ENCODE peak calls at places on chromosomes 3 and 15, in four cellular contexts. One of them, this sample, is unnamed.

GRCh38 chr3:27165348-27165747 is 203.8 kb downstream of the NEK10 start:
- DNase-seq in ovary: no peak
- DNase-seq in colonic mucosa: no peak
- DNase-seq in heart left ventricle: no peak
- DNase-seq in this sample: peak

GRCh38 chr3:194276768-194277546 is 74.2 kb downstream of the CPN2 start:
- DNase-seq in ovary: peak
- DNase-seq in colonic mucosa: peak
- DNase-seq in heart left ventricle: peak
- DNase-seq in this sample: peak

GRCh38 chr15:100383302-100384107 is 41.7 kb upstream of the ADAMTS17 start:
- DNase-seq in heart left ventricle: no peak
- DNase-seq in colonic mucosa: peak
- DNase-seq in ovary: peak
- DNase-seq in this sample: no peak

GRCh38 chr3:126125781-126126251 is 41.9 kb upstream of the SLC41A3 start:
- DNase-seq in colonic mucosa: peak
- DNase-seq in ovary: peak
- DNase-seq in heart left ventricle: no peak
- DNase-seq in this sample: no peak

GRCh38 chr3:122085666-122086065 is 30.5 kb downstream of the CD86 start:
- DNase-seq in colonic mucosa: no peak
- DNase-seq in heart left ventricle: no peak
- DNase-seq in ovary: no peak
- DNase-seq in this sample: peak

GRCh38 chr3:15606434-15606891 is 4.9 kb downstream of the BTD start:
- DNase-seq in ovary: no peak
- DNase-seq in heart left ventricle: no peak
- DNase-seq in colonic mucosa: peak
- DNase-seq in this sample: peak

GRCh38 chr3:37537914-37538691 is 323.6 kb upstream of the CTDSPL start:
- DNase-seq in ovary: peak
- DNase-seq in colonic mucosa: no peak
- DNase-seq in heart left ventricle: no peak
- DNase-seq in this sample: no peak

GRCh38 chr3:42823351-42823750 is 14.1 kb downstream of the ACKR2 start:
- DNase-seq in colonic mucosa: peak
- DNase-seq in ovary: no peak
- DNase-seq in heart left ventricle: no peak
- DNase-seq in this sample: no peak

GRCh38 chr15:35748105-35748504 is 202.1 kb upstream of the DPH6 start:
- DNase-seq in ovary: no peak
- DNase-seq in colonic mucosa: no peak
- DNase-seq in heart left ventricle: no peak
- DNase-seq in this sample: no peak

GRCh38 chr3:82607391-82607790 is 845.9 kb upstream of the GBE1 start:
- DNase-seq in ovary: no peak
- DNase-seq in heart left ventricle: no peak
- DNase-seq in colonic mucosa: no peak
- DNase-seq in this sample: no peak

GRCh38 chr3:124920718-124921117 is 13.8 kb downstream of the MUC13 start:
- DNase-seq in colonic mucosa: no peak
- DNase-seq in ovary: no peak
- DNase-seq in heart left ventricle: no peak
- DNase-seq in this sample: no peak

DNA sequence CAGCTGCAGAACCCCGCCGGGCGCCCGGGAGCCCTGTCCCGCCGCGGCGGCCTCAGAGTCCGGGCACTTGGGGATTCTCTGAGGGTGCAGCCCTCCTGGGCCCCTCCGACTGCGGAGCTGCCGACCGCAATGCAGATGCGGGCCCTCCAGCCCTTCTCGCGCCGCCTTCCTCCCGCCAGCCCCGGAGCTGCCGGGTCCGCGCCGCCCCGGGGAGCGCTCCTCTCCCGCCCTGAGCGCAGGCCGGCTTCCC is 320 bp upstream of the ACAN start:
- DNase-seq in ovary: no peak
- DNase-seq in heart left ventricle: no peak
- DNase-seq in colonic mucosa: no peak
- DNase-seq in this sample: no peak
- H3K4me3 ChIP-seq in ovary: no peak
- H3K4me3 ChIP-seq in heart left ventricle: peak
- H3K4me3 ChIP-seq in colonic mucosa: no peak
- H3K4me3 ChIP-seq in this sample: peak

GRCh38 chr15:45134046-45134445 is 4.3 kb downstream of the DUOX1 start:
- DNase-seq in ovary: no peak
- DNase-seq in heart left ventricle: no peak
- DNase-seq in colonic mucosa: no peak
- DNase-seq in this sample: no peak

GRCh38 chr15:45134682-45135604 is 5.1 kb downstream of the DUOX1 start:
- DNase-seq in ovary: no peak
- DNase-seq in colonic mucosa: peak
- DNase-seq in heart left ventricle: no peak
- DNase-seq in this sample: no peak

GRCh38 chr15:45137703-45138102 is 7.9 kb downstream of the DUOX1 start:
- DNase-seq in heart left ventricle: no peak
- DNase-seq in ovary: no peak
- DNase-seq in colonic mucosa: no peak
- DNase-seq in this sample: no peak

GRCh38 chr15:45138814-45139765 is 9.3 kb downstream of the DUOX1 start:
- DNase-seq in ovary: no peak
- DNase-seq in colonic mucosa: no peak
- DNase-seq in heart left ventricle: no peak
- DNase-seq in this sample: no peak

GRCh38 chr15:45136378-45136764 is 6.6 kb downstream of the DUOX1 start:
- DNase-seq in ovary: no peak
- DNase-seq in heart left ventricle: no peak
- DNase-seq in colonic mucosa: no peak
- DNase-seq in this sample: no peak
- TF ChIP-seq CTCF in ovary: no peak
- TF ChIP-seq CTCF in heart left ventricle: no peak
- TF ChIP-seq CTCF in colonic mucosa: no peak
- TF ChIP-seq CTCF in this sample: no peak

GRCh38 chr15:25850154-25851111 is 12.7 kb downstream of the ATP10A start:
- DNase-seq in ovary: peak
- DNase-seq in heart left ventricle: peak
- DNase-seq in colonic mucosa: peak
- DNase-seq in this sample: peak
- H3K4me3 ChIP-seq in ovary: peak
- H3K4me3 ChIP-seq in heart left ventricle: peak
- H3K4me3 ChIP-seq in colonic mucosa: peak
- H3K4me3 ChIP-seq in this sample: peak

GRCh38 chr3:58334013-58334321 is 1.3 kb downstream of the PXK start:
- DNase-seq in colonic mucosa: no peak
- DNase-seq in ovary: no peak
- DNase-seq in heart left ventricle: no peak
- DNase-seq in this sample: peak

GRCh38 chr3:58335432-58335947 is 2.8 kb downstream of the PXK start:
- DNase-seq in colonic mucosa: no peak
- DNase-seq in heart left ventricle: no peak
- DNase-seq in ovary: no peak
- DNase-seq in this sample: no peak

GRCh38 chr3:58331593-58332152 is 1.0 kb upstream of the PXK start:
- DNase-seq in ovary: no peak
- DNase-seq in heart left ventricle: no peak
- DNase-seq in colonic mucosa: no peak
- DNase-seq in this sample: no peak

GRCh38 chr3:58332575-58333179 is at the start of gene PXK:
- DNase-seq in ovary: peak
- DNase-seq in colonic mucosa: peak
- DNase-seq in heart left ventricle: peak
- DNase-seq in this sample: peak

GRCh38 chr3:58333206-58334012 is 717 bp downstream of the PXK start:
- DNase-seq in heart left ventricle: peak
- DNase-seq in ovary: no peak
- DNase-seq in colonic mucosa: peak
- DNase-seq in this sample: peak
- TF ChIP-seq CTCF in heart left ventricle: no peak
- TF ChIP-seq CTCF in ovary: no peak
- TF ChIP-seq CTCF in colonic mucosa: no peak
- TF ChIP-seq CTCF in this sample: peak

GRCh38 chr15:71136159-71137137 is 21.2 kb downstream of the THSD4 start:
- DNase-seq in colonic mucosa: no peak
- DNase-seq in heart left ventricle: peak
- DNase-seq in ovary: no peak
- DNase-seq in this sample: peak
- H3K4me3 ChIP-seq in colonic mucosa: no peak
- H3K4me3 ChIP-seq in heart left ventricle: no peak
- H3K4me3 ChIP-seq in ovary: no peak
- H3K4me3 ChIP-seq in this sample: no peak

DNA sequence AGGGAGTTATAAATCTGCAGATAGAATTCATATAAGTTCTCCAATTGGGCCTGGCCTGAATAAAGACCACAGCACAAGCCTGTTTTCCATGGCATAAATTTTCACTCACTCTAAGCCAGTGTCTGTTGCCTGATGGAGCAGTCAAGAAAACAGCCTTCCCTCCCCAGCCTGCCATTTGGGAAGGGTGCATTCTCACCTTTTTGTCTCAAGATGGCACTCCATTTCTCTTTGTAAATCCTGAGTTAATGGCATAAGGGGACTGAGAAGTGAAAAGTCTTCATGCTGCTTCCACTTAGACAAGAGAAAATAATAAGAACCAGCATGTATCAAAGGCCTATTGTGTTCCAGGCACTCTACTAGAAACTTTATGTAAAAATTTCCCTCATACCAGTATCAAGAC is 115.6 kb upstream of the MANF start:
- DNase-seq in ovary: no peak
- DNase-seq in colonic mucosa: no peak
- DNase-seq in heart left ventricle: no peak
- DNase-seq in this sample: peak
- TF ChIP-seq CTCF in ovary: no peak
- TF ChIP-seq CTCF in colonic mucosa: no peak
- TF ChIP-seq CTCF in heart left ventricle: no peak
- TF ChIP-seq CTCF in this sample: peak

This sample was measured in AG10803.